ENCODE peak calls at places on chromosomes 1 and 21, in seven cellular contexts. H is A172; Z is NB4; U is progenitor cell of endocrine pancreas; Y is esophagus squamous epithelium; T is activated CD4-positive, alpha-beta T cell treated with anti-CD3 and anti-CD28 coated beads, Interleukin-2, amount 50 U/mL, for 24 hours; W is occipital lobe. S is an unnamed sample.

GRCh38 chr1:25435315-25436103 is 4.8 kb downstream of the MACO1 start:
- DNase-seq in H (no peak), Z (peak), U (no peak), Y (no peak), T (no peak), W (no peak), S (no peak)

GRCh38 chr1:211938473-211939080 is 96.8 kb downstream of the INTS7 start:
- DNase-seq in H (peak), Z (no peak), U (no peak), Y (no peak), T (no peak), W (no peak), S (no peak)

GRCh38 chr1:114314098-114314497 is 160.4 kb upstream of the SYT6 start:
- DNase-seq in H (no peak), Z (no peak), U (no peak), Y (no peak), T (no peak), W (no peak), S (no peak)

GRCh38 chr1:91891486-91891885 is 5.5 kb upstream of the TGFBR3 start:
- DNase-seq in H (no peak), Z (no peak), U (no peak), Y (no peak), T (no peak), W (no peak), S (no peak)

GRCh38 chr1:180112979-180113650 is 41.6 kb upstream of the QSOX1 start:
- DNase-seq in H (no peak), Z (no peak), U (no peak), Y (no peak), T (no peak), W (no peak), S (no peak)

GRCh38 chr1:72498393-72498792 is 216.1 kb upstream of the NEGR1 start:
- DNase-seq in H (no peak), Z (peak), U (no peak), Y (no peak), T (no peak), W (no peak), S (no peak)

GRCh38 chr1:202642619-202643291 is 67.5 kb downstream of the SYT2 start:
- DNase-seq in H (no peak), Z (no peak), U (no peak), Y (no peak), T (no peak), W (no peak), S (peak)

GRCh38 chr21:45116066-45116465 is 41.7 kb downstream of the ADARB1 start:
- DNase-seq in H (no peak), Z (no peak), U (no peak), Y (no peak), T (no peak), W (no peak), S (no peak)

GRCh38 chr1:28027660-28028059 is 60.8 kb downstream of the EYA3 start:
- DNase-seq in H (no peak), Z (no peak), U (no peak), Y (no peak), T (no peak), W (no peak), S (no peak)

GRCh38 chr1:99674665-99675064 is 28.8 kb downstream of the PALMD start:
- DNase-seq in H (no peak), Z (no peak), U (no peak), Y (no peak), T (no peak), W (no peak), S (no peak)

GRCh38 chr1:227343727-227344551 is 25.6 kb upstream of the CDC42BPA start:
- DNase-seq in H (peak), Z (no peak), U (no peak), Y (no peak), T (no peak), W (no peak), S (no peak)

GRCh38 chr1:19338323-19338762 is 26.2 kb downstream of the SLC66A1 start:
- DNase-seq in H (no peak), Z (peak), U (peak), Y (no peak), T (no peak), W (no peak), S (peak)

GRCh38 chr1:185864889-185865288 is 130.7 kb downstream of the HMCN1 start:
- DNase-seq in H (peak), Z (no peak), U (no peak), Y (no peak), T (no peak), W (no peak), S (no peak)

GRCh38 chr1:39995973-39996393 is 41.0 kb downstream of the MFSD2A start:
- DNase-seq in H (no peak), Z (no peak), U (no peak), Y (no peak), T (no peak), W (no peak), S (no peak)

GRCh38 chr21:30256100-30256499 is 26.6 kb downstream of the KRTAP24-1 start:
- DNase-seq in H (peak), Z (no peak), U (no peak), Y (no peak), T (no peak), W (no peak), S (no peak)

GRCh38 chr1:1183221-1183747 is 9.6 kb downstream of the TTLL10 start:
- DNase-seq in H (no peak), Z (no peak), U (no peak), Y (no peak), T (no peak), W (no peak), S (peak)

GRCh38 chr1:119108993-119109392 is 31.5 kb downstream of the WARS2 start:
- DNase-seq in H (no peak), Z (no peak), U (no peak), Y (no peak), T (no peak), W (no peak), S (no peak)

GRCh38 chr1:61083014-61083798 is 845 bp downstream of the NFIA start:
- DNase-seq in H (no peak), Z (no peak), U (peak), Y (no peak), T (no peak), W (peak), S (peak)

GRCh38 chr1:167488786-167489185 is 29.5 kb downstream of the CD247 start:
- DNase-seq in H (no peak), Z (no peak), U (no peak), Y (no peak), T (no peak), W (no peak), S (peak)

GRCh38 chr1:160907976-160908375 is 23.0 kb upstream of the ITLN1 start:
- DNase-seq in H (no peak), Z (no peak), U (no peak), Y (no peak), T (no peak), W (no peak), S (no peak)

GRCh38 chr1:39827201-39827600 is 38.5 kb upstream of the BMP8B start:
- DNase-seq in H (no peak), Z (no peak), U (no peak), Y (no peak), T (no peak), W (no peak), S (no peak)

GRCh38 chr1:186849271-186849671 is 20.5 kb downstream of the PLA2G4A start:
- DNase-seq in H (no peak), Z (no peak), U (no peak), Y (no peak), T (no peak), W (no peak), S (no peak)

GRCh38 chr1:227316941-227317540 is 1.3 kb downstream of the CDC42BPA start:
- DNase-seq in H (no peak), Z (peak), U (no peak), Y (no peak), T (no peak), W (peak), S (peak)

S was measured in neural progenitor cell.